ENCODE peak calls at places on chromosomes 11 and 22, in nine cellular contexts. D is tibial artery, K is cardiac muscle cell, V is right cardiac atrium, T is tibial nerve, A is A549, O is NT2/D1, B is GM23248, J is ovary. S is an unnamed sample. For H3K4me1, the result is how much of the 10 kb centered on the place peaks cover.

GRCh38 chr11:62514151-62514550 is 32.5 kb downstream of the AHNAK start:
- DNase-seq in T (no peak), O (no peak), A (no peak), V (no peak), B (no peak), J (no peak), D (no peak), K (no peak), S (no peak)

GRCh38 chr22:31944700-31945477 is 554 bp downstream of the YWHAH start:
- DNase-seq in V (peak), K (peak), T (no peak), B (peak), D (peak), O (no peak), A (no peak), J (peak), S (no peak)

GRCh38 chr11:7591107-7591894 is 77.5 kb downstream of the PPFIBP2 start:
- DNase-seq in O (no peak), K (no peak), B (no peak), T (no peak), A (no peak), D (no peak), J (no peak), V (no peak), S (no peak)

GRCh38 chr11:110991621-110992355 is 253.7 kb upstream of the POU2AF2 start:
- DNase-seq in B (peak), D (peak), K (no peak), O (no peak), T (peak), V (no peak), A (no peak), J (no peak), S (no peak)

GRCh38 chr22:40721266-40721665 is 42.0 kb downstream of the MCHR1 start:
- DNase-seq in V (no peak), B (peak), A (peak), D (no peak), J (no peak), T (no peak), K (peak), O (no peak), S (no peak)

GRCh38 chr11:129278586-129279319 is 86.6 kb upstream of the ARHGAP32 start:
- DNase-seq in B (peak), O (no peak), T (no peak), J (peak), D (no peak), V (peak), K (peak), A (no peak), S (no peak)

GRCh38 chr11:64608260-64608538 is 17.2 kb downstream of the SLC22A12 start:
- DNase-seq in D (no peak), V (no peak), O (no peak), B (no peak), T (no peak), K (no peak), A (no peak), J (no peak), S (no peak)

GRCh38 chr11:127383026-127383425 is 382.5 kb upstream of the KIRREL3 start:
- DNase-seq in K (no peak), V (peak), T (no peak), J (no peak), O (no peak), B (no peak), D (no peak), A (no peak), S (no peak)

GRCh38 chr11:43852057-43852636 is 28.5 kb upstream of the ALKBH3 start:
- DNase-seq in T (peak), A (peak), D (peak), K (peak), J (no peak), O (peak), V (no peak), B (peak), S (no peak)

GRCh38 chr11:96168623-96169022 is 174.4 kb downstream of the MAML2 start:
- DNase-seq in V (no peak), J (peak), A (peak), D (peak), O (no peak), B (peak), K (no peak), T (peak), S (no peak)

GRCh38 chr11:79397252-79397651 is 43.6 kb downstream of the TENM4 start:
- DNase-seq in K (no peak), A (no peak), V (no peak), D (no peak), J (no peak), O (no peak), T (no peak), B (peak), S (no peak)

GRCh38 chr11:61124574-61125309 is 22.5 kb downstream of the CD5 start:
- DNase-seq in K (no peak), A (no peak), J (no peak), B (no peak), O (no peak), V (peak), D (no peak), T (no peak), S (no peak)

GRCh38 chr11:118610220-118610772 is 2.9 kb downstream of the PHLDB1 start:
- DNase-seq in A (no peak), B (peak), D (no peak), O (no peak), J (no peak), V (peak), T (no peak), K (no peak), S (no peak)

GRCh38 chr11:44959064-44959463 is 8.4 kb upstream of the TP53I11 start:
- DNase-seq in J (no peak), D (no peak), T (no peak), K (no peak), V (no peak), A (no peak), O (no peak), B (no peak), S (no peak)
- H3K4me1 ChIP-seq in J (under half), D (under half), T (under half), K (under half), V (under half), A (under half), O (under half), B (under half), S (under half)

DNA sequence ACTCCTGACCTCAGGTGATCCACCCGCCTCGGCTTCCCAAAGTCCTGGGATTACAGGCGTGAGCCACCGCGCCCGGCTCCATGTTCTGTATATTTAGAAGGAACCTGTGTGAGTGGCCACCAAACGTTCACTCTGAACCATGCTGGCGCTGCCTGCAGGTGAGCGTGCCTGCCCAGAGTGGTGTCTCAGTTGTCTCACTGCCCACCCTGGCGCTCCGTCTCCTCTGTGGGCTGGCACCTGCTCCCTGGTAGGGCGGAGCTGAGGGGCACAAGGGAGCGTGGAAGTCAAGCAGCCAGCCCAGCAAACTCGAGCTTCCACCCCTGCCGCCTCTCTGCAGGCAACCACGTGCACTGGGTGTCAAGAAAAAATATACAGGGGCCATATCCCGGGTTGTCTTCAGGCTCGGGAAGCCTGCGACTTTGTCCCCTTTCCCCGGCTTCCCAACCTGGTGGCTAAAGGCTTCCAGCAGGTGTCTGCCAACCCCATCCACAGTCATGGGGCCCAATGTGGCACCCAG is 16.7 kb downstream of the TXN2 start:
- DNase-seq in J (no peak), D (no peak), K (no peak), O (no peak), A (no peak), B (no peak), T (no peak), V (no peak), S (no peak)
- H3K4me1 ChIP-seq in J (under half), D (under half), K (under half), O (under half), A (half or more), B (under half), T (under half), V (under half), S (under half)

DNA sequence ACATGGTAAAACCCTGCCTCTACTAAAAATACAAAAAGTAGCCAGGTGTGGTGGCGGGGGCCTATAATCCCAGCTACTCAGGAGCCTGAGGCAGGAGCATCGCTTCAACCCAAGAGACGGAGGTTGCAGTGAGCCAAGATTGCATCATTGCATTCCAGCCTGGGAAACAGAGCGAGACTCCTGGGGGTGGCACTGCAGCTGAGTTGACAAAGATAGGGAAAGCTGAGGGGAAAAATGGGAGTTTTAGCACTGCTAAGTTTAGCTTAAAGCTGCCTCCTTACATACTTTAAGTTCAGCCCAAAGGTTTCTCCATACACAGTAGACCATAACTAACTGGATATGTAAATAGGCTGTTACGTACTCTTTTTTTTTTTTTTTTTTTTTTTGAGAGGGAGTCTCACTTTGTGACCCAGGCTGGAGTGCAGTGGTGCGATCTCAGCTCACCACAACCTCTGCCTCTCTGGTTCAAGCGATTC is 9.0 kb upstream of the USP28 start:
- DNase-seq in K (no peak), A (no peak), T (no peak), J (no peak), D (no peak), V (no peak), O (peak), B (peak), S (no peak)
- H3K4me1 ChIP-seq in K (under half), A (under half), T (under half), J (under half), D (under half), V (under half), O (under half), B (under half), S (under half)

GRCh38 chr11:35583126-35583525 is 35.1 kb upstream of the FJX1 start:
- DNase-seq in D (no peak), T (no peak), A (no peak), O (no peak), B (peak), K (no peak), J (no peak), V (no peak), S (no peak)

GRCh38 chr11:35582033-35582432 is 36.2 kb upstream of the FJX1 start:
- DNase-seq in A (no peak), K (no peak), O (no peak), V (no peak), D (no peak), J (no peak), T (no peak), B (no peak), S (no peak)

GRCh38 chr11:35585411-35585810 is 32.8 kb upstream of the FJX1 start:
- DNase-seq in K (no peak), B (no peak), A (no peak), V (no peak), T (no peak), J (no peak), D (no peak), O (no peak), S (no peak)

GRCh38 chr11:35584321-35584720 is 33.9 kb upstream of the FJX1 start:
- DNase-seq in K (no peak), J (no peak), V (no peak), A (no peak), O (no peak), T (no peak), B (peak), D (no peak), S (no peak)

DNA sequence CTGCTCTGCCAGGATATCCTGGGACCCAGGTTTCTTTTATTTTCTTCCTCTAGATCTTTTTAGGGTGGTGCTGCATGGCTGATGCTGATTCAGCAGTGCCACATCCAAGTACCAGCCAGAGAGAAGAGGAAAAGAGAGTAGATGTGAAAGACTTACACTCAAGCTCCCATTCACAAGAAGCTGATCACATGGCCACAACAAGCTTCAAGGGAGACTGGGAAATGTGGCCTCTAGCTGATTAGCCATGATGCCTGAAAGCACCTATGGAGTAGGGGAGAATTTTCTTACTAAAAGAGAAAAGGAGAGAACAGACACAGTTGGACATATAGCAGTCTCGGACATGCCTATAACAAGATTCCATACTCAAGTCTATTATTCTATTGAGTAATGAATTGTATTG is 34.4 kb upstream of the FJX1 start:
- DNase-seq in T (no peak), A (no peak), K (no peak), D (no peak), B (peak), J (no peak), V (no peak), O (no peak), S (no peak)
- H3K4me1 ChIP-seq in T (under half), A (under half), K (under half), D (under half), B (half or more), J (under half), V (under half), O (under half), S (under half)